ENCODE peak calls at places on chromosomes 3 and 15, in five cellular contexts. V is endothelial cell; J is aorta; H is hypothalamus; N is effector memory CD4-positive, alpha-beta T cell. Z is an unnamed sample.

GRCh38 chr3:132396255-132396654 is 21.0 kb upstream of the DNAJC13 start:
- DNase-seq in V (no peak), J (peak), H (no peak), N (no peak), Z (no peak)

GRCh38 chr15:72338617-72339321 is 18.8 kb upstream of the CELF6 start:
- DNase-seq in N (no peak), V (no peak), H (no peak), J (no peak), Z (no peak)

GRCh38 chr3:16789344-16790100 is 95.2 kb upstream of the PLCL2 start:
- DNase-seq in H (no peak), N (no peak), J (no peak), V (no peak), Z (no peak)

GRCh38 chr3:127037423-127037841 is 54.5 kb downstream of the PLXNA1 start:
- DNase-seq in N (no peak), V (no peak), H (no peak), J (no peak), Z (no peak)

GRCh38 chr3:107431298-107432012 is 54.2 kb downstream of the CCDC54 start:
- DNase-seq in H (peak), J (peak), N (peak), V (peak), Z (peak)

GRCh38 chr3:37753428-37753827 is 108.3 kb upstream of the CTDSPL start:
- DNase-seq in J (no peak), N (no peak), H (no peak), V (no peak), Z (no peak)

GRCh38 chr3:100602506-100603444 is 6.6 kb upstream of the ADGRG7 start:
- DNase-seq in H (no peak), N (no peak), J (no peak), V (no peak), Z (no peak)

GRCh38 chr3:113128386-113129015 is 82.9 kb upstream of the BOC start:
- DNase-seq in N (no peak), J (no peak), V (no peak), H (no peak), Z (no peak)

GRCh38 chr3:79249701-79250100 is 518.1 kb downstream of the ROBO1 start:
- DNase-seq in H (no peak), J (no peak), V (no peak), N (no peak), Z (no peak)

GRCh38 chr3:12483364-12483763 is 916 bp upstream of the TSEN2 start:
- DNase-seq in N (no peak), J (no peak), V (no peak), H (no peak), Z (no peak)

GRCh38 chr15:81747477-81747876 is 298.3 kb downstream of the MEX3B start:
- DNase-seq in N (no peak), J (no peak), V (no peak), H (no peak), Z (no peak)

GRCh38 chr3:150265305-150265704 is 142.8 kb upstream of the TSC22D2 start:
- DNase-seq in V (no peak), J (no peak), N (no peak), H (no peak), Z (no peak)

GRCh38 chr15:84699538-84700191 is 16.3 kb downstream of the SEC11A start:
- DNase-seq in H (no peak), V (no peak), N (no peak), J (no peak), Z (no peak)

GRCh38 chr15:88400591-88400990 is 66.6 kb downstream of the MRPL46 start:
- DNase-seq in J (no peak), H (no peak), N (no peak), V (no peak), Z (no peak)

GRCh38 chr15:51367322-51367976 is 26.0 kb downstream of the GLDN start:
- DNase-seq in V (no peak), N (no peak), J (no peak), H (no peak), Z (no peak)

Z was measured in Right ventricle myocardium inferior.